ENCODE peak calls at places on chromosomes 12 and 14, in four cellular contexts. One of them, this sample, is unnamed.

GRCh38 chr14:100547633-100548294 is 39.5 kb downstream of the BEGAIN start:
- DNase-seq in GM12878: no peak
- DNase-seq in HepG2: no peak
- DNase-seq in H1: no peak
- DNase-seq in this sample: no peak

GRCh38 chr14:105857816-105858675 is 331.7 kb downstream of the TMEM121 start:
- DNase-seq in H1: no peak
- DNase-seq in GM12878: no peak
- DNase-seq in HepG2: no peak
- DNase-seq in this sample: no peak

GRCh38 chr12:57528831-57529555 is 6.4 kb downstream of the MBD6 start:
- DNase-seq in H1: no peak
- DNase-seq in HepG2: no peak
- DNase-seq in GM12878: no peak
- DNase-seq in this sample: no peak

GRCh38 chr14:63737582-63738006 is 9.7 kb upstream of the SGPP1 start:
- DNase-seq in HepG2: no peak
- DNase-seq in GM12878: peak
- DNase-seq in H1: no peak
- DNase-seq in this sample: no peak

GRCh38 chr12:56333197-56333678 is 562 bp downstream of the PAN2 start:
- DNase-seq in HepG2: no peak
- DNase-seq in H1: no peak
- DNase-seq in GM12878: no peak
- DNase-seq in this sample: peak

GRCh38 chr12:93803408-93803807 is 126.2 kb downstream of the CRADD start:
- DNase-seq in H1: no peak
- DNase-seq in HepG2: no peak
- DNase-seq in GM12878: no peak
- DNase-seq in this sample: no peak

GRCh38 chr12:22299294-22299912 is 35.1 kb downstream of the ST8SIA1 start:
- DNase-seq in HepG2: no peak
- DNase-seq in H1: no peak
- DNase-seq in GM12878: no peak
- DNase-seq in this sample: no peak

GRCh38 chr14:94028450-94028826 is 2.3 kb downstream of the OTUB2 start:
- DNase-seq in HepG2: peak
- DNase-seq in H1: no peak
- DNase-seq in GM12878: no peak
- DNase-seq in this sample: no peak

DNA sequence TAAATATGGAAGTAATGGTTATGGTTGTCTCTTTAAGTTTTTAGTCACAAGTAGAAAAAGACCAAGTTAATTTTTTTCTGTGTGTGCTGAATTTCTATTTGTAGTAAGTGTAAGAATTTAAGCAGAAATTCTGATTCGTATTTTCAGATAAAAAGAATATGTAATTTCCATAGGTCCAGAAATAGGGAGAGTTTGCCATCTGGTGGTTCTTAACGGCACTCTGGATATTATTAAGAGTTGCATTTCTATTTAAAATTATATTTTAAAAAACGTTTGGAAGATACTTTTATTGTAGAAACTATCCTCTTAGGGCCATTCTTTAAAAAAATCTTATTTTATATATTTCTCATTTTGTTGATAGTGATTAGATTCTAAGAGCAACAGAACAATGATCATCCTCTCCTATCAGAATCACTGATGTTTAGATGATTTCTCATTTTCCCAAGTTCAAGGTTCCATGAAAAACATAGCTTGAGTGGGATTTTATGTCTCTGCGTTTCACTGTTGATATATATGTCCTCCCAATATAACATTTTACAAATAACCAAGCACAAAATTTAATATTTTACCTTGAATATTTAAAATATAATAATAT is 88.3 kb downstream of the LRRK2 start:
- DNase-seq in GM12878: no peak
- DNase-seq in HepG2: peak
- DNase-seq in H1: no peak
- DNase-seq in this sample: peak
- TF ChIP-seq TCF12 in GM12878: no peak
- TF ChIP-seq TCF12 in HepG2: no peak
- TF ChIP-seq TCF12 in H1: no peak
- TF ChIP-seq TCF12 in this sample: no peak

GRCh38 chr12:27355979-27356378 is 23.3 kb downstream of the BMAL2 start:
- DNase-seq in GM12878: no peak
- DNase-seq in H1: no peak
- DNase-seq in HepG2: no peak
- DNase-seq in this sample: no peak

GRCh38 chr12:27367078-27367477 is 34.4 kb downstream of the BMAL2 start:
- DNase-seq in HepG2: no peak
- DNase-seq in H1: no peak
- DNase-seq in GM12878: no peak
- DNase-seq in this sample: no peak

GRCh38 chr12:27366621-27367020 is 34.0 kb downstream of the BMAL2 start:
- DNase-seq in GM12878: no peak
- DNase-seq in H1: no peak
- DNase-seq in HepG2: no peak
- DNase-seq in this sample: no peak

GRCh38 chr12:27359578-27360340 is 27.1 kb downstream of the BMAL2 start:
- DNase-seq in HepG2: peak
- DNase-seq in H1: no peak
- DNase-seq in GM12878: no peak
- DNase-seq in this sample: no peak

GRCh38 chr12:27361372-27361771 is 28.7 kb downstream of the BMAL2 start:
- DNase-seq in HepG2: no peak
- DNase-seq in GM12878: no peak
- DNase-seq in H1: no peak
- DNase-seq in this sample: no peak
- TF ChIP-seq TCF12 in HepG2: no peak
- TF ChIP-seq TCF12 in GM12878: no peak
- TF ChIP-seq TCF12 in H1: no peak
- TF ChIP-seq TCF12 in this sample: no peak

GRCh38 chr12:26680724-26681455 is 152.1 kb downstream of the ITPR2 start:
- DNase-seq in GM12878: no peak
- DNase-seq in HepG2: peak
- DNase-seq in H1: no peak
- DNase-seq in this sample: no peak
- TF ChIP-seq TCF12 in GM12878: no peak
- TF ChIP-seq TCF12 in HepG2: no peak
- TF ChIP-seq TCF12 in H1: no peak
- TF ChIP-seq TCF12 in this sample: no peak

DNA sequence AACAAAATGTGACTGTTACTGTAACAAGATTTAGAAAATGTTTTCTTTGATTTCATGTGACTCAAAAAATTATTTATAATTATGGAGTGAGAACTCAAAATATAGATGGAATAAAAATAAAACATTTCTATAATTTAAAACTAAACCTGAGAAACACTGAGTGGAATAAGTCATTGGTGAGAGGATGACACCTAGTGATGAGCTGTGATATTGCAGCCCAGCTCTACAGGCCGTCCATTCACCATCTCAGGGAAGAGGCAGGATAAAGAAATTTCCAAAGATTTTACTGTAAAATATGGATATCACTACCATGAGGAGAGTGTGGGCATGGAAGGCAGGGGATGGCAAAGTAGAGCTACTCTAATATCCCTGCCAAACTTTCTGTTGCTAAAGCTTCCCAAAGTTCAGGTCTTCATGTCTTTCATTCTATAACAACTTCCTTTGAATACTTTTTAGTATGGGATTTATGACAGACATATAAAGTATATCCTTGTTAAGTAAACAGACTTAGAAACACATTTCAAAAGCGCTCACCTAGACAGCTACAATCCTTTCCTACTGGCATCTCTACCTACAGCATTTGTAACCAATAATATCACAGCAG is 308.0 kb downstream of the ITPR2 start:
- DNase-seq in HepG2: no peak
- DNase-seq in GM12878: no peak
- DNase-seq in H1: peak
- DNase-seq in this sample: no peak
- TF ChIP-seq TCF12 in HepG2: no peak
- TF ChIP-seq TCF12 in GM12878: no peak
- TF ChIP-seq TCF12 in H1: no peak
- TF ChIP-seq TCF12 in this sample: no peak